ENCODE peak calls at places on chromosomes 5 and 9, in ten cellular contexts. C is lower lobe of right lung, U is uterus, K is HCT116, Q is tibial artery, G is Peyer's patch, R is GM12878, L is osteoblast, X is heart left ventricle, V is IMR-90. W is an unnamed sample.

GRCh38 chr5:151686673-151687378 is at the start of gene SPARC:
- DNase-seq in L (peak), R (no peak), X (peak), G (peak), K (no peak), C (peak), Q (peak), V (peak), U (peak), W (no peak)

GRCh38 chr5:140114341-140115185 is 654 bp downstream of the PURA start:
- DNase-seq in C (peak), R (no peak), L (peak), V (peak), K (no peak), U (peak), X (peak), G (peak), Q (peak), W (peak)

GRCh38 chr5:109987355-109987754 is 297.6 kb downstream of the MAN2A1 start:
- DNase-seq in C (no peak), X (no peak), Q (no peak), V (no peak), K (no peak), U (no peak), G (no peak), R (no peak), L (no peak), W (no peak)

GRCh38 chr5:172454355-172455086 is at the start of gene SH3PXD2B:
- DNase-seq in U (peak), R (no peak), L (peak), V (no peak), Q (peak), C (peak), X (peak), K (no peak), G (no peak), W (peak)

GRCh38 chr5:115267617-115268016 is 4.9 kb upstream of the PGGT1B start:
- DNase-seq in K (no peak), G (no peak), C (no peak), V (peak), Q (no peak), L (no peak), R (no peak), U (no peak), X (no peak), W (no peak)

GRCh38 chr9:126723807-126724172 is 81.0 kb upstream of the ZBTB43 start:
- DNase-seq in X (no peak), V (no peak), L (no peak), G (no peak), C (no peak), K (no peak), U (no peak), Q (no peak), R (no peak), W (no peak)

GRCh38 chr9:100213730-100214477 is 114.9 kb downstream of the INVS start:
- DNase-seq in V (peak), R (no peak), U (no peak), G (no peak), X (no peak), L (peak), C (no peak), Q (no peak), K (no peak), W (no peak)

GRCh38 chr9:134408389-134408788 is 82.1 kb downstream of the RXRA start:
- DNase-seq in R (no peak), L (no peak), U (no peak), K (no peak), X (peak), V (no peak), Q (no peak), C (no peak), G (no peak), W (no peak)

GRCh38 chr5:112935675-112936074 is 13.6 kb upstream of the REEP5 start:
- DNase-seq in L (no peak), X (no peak), U (no peak), V (peak), C (no peak), Q (no peak), K (no peak), R (no peak), G (no peak), W (no peak)

GRCh38 chr5:150503977-150504620 is 3.8 kb upstream of the NDST1 start:
- DNase-seq in K (no peak), L (peak), G (no peak), V (no peak), X (peak), C (peak), U (no peak), Q (no peak), R (no peak), W (no peak)

GRCh38 chr9:111110805-111111204 is 72.5 kb upstream of the LPAR1 start:
- DNase-seq in R (no peak), G (no peak), K (no peak), Q (no peak), X (no peak), C (no peak), L (no peak), V (no peak), U (no peak), W (no peak)

GRCh38 chr9:131254107-131254491 is 22.2 kb downstream of the FAM78A start:
- DNase-seq in L (peak), Q (peak), R (no peak), X (peak), C (peak), V (no peak), U (no peak), K (no peak), G (peak), W (no peak)

GRCh38 chr5:16933337-16933736 is 2.8 kb downstream of the MYO10 start:
- DNase-seq in G (no peak), V (no peak), L (peak), Q (no peak), R (no peak), C (no peak), K (no peak), X (no peak), U (no peak), W (no peak)

GRCh38 chr5:32278403-32278802 is 34.3 kb downstream of the MTMR12 start:
- DNase-seq in V (peak), K (no peak), R (no peak), C (no peak), U (no peak), X (no peak), L (peak), Q (no peak), G (no peak), W (no peak)

GRCh38 chr9:83274787-83275186 is 211.8 kb upstream of the RASEF start:
- DNase-seq in R (no peak), X (no peak), K (no peak), Q (no peak), C (no peak), G (no peak), V (no peak), U (no peak), L (no peak), W (no peak)

GRCh38 chr5:98663521-98663920 is 109.9 kb upstream of the RGMB start:
- DNase-seq in R (no peak), K (no peak), V (no peak), U (no peak), C (no peak), G (no peak), L (no peak), Q (no peak), X (no peak), W (no peak)

GRCh38 chr5:110104728-110105127 is 415.0 kb downstream of the MAN2A1 start:
- DNase-seq in R (no peak), G (no peak), V (no peak), U (no peak), X (no peak), C (no peak), L (no peak), K (no peak), Q (no peak), W (no peak)

GRCh38 chr9:21933281-21933680 is 60.9 kb downstream of the CDKN2A start:
- DNase-seq in Q (no peak), C (no peak), K (peak), U (no peak), G (no peak), R (no peak), V (no peak), X (no peak), L (no peak), W (no peak)

GRCh38 chr5:53360811-53361210 is 119.6 kb upstream of the FST start:
- DNase-seq in X (no peak), K (peak), R (no peak), Q (no peak), U (no peak), G (no peak), V (peak), C (no peak), L (no peak), W (no peak)

GRCh38 chr5:180640301-180640764 is 9.1 kb downstream of the FLT4 start:
- DNase-seq in L (peak), Q (no peak), G (no peak), C (no peak), K (no peak), U (peak), X (no peak), V (no peak), R (no peak), W (no peak)

GRCh38 chr9:35962126-35962906 is 4.4 kb upstream of the OR2S2 start:
- DNase-seq in V (peak), X (peak), G (no peak), C (no peak), K (no peak), Q (no peak), R (no peak), U (no peak), L (peak), W (no peak)

GRCh38 chr5:166370928-166371690 is 1920.3 kb upstream of the WWC1 start:
- DNase-seq in X (no peak), G (no peak), R (no peak), Q (no peak), K (no peak), V (no peak), U (no peak), L (no peak), C (no peak), W (no peak)

DNA sequence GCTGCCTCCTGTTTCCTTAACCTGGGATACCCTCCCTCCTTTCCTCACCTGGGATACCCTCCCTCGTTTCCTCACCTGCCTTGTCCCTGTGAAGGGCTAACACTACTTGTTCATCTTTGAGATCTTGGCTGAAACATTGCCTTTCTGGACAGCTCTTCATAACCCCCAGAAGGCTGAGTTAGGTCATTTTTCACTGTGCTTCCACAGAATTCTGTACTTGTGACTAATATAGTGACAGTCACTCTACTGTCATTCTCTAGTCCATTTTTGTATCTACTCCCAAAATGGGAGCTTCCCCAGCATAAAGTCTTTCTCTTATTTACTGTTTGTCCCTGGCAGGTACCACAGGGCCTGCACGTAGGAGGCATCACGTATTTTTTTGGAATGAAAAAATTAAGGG is 21.5 kb upstream of the DAB2 start:
- DNase-seq in U (no peak), V (no peak), X (no peak), R (no peak), Q (no peak), C (no peak), G (no peak), L (no peak), K (no peak), W (no peak)
- H3K4me3 ChIP-seq in U (no peak), V (no peak), X (no peak), R (no peak), Q (no peak), C (no peak), G (no peak), L (no peak), K (no peak), W (no peak)

GRCh38 chr9:124298646-124299235 is 41.0 kb downstream of the NEK6 start:
- DNase-seq in G (no peak), R (no peak), L (peak), U (no peak), X (no peak), V (no peak), K (no peak), C (no peak), Q (no peak), W (no peak)
- H3K27ac ChIP-seq in G (no peak), R (no peak), L (peak), U (no peak), X (no peak), V (peak), K (no peak), C (peak), Q (no peak), W (no peak)

GRCh38 chr9:136087741-136088480 is 7.2 kb downstream of the NACC2 start:
- DNase-seq in L (peak), X (peak), U (no peak), V (no peak), Q (no peak), C (peak), G (no peak), R (no peak), K (no peak), W (no peak)

GRCh38 chr9:136086213-136086881 is 8.7 kb downstream of the NACC2 start:
- DNase-seq in K (no peak), V (no peak), L (peak), G (no peak), X (no peak), Q (no peak), R (no peak), U (no peak), C (peak), W (no peak)

GRCh38 chr9:136088481-136088938 is 6.6 kb downstream of the NACC2 start:
- DNase-seq in R (no peak), X (peak), V (no peak), G (no peak), L (peak), U (no peak), C (peak), K (no peak), Q (no peak), W (no peak)

GRCh38 chr9:136085815-136086212 is 9.3 kb downstream of the NACC2 start:
- DNase-seq in X (peak), Q (peak), K (no peak), G (no peak), C (peak), L (no peak), R (no peak), V (no peak), U (no peak), W (no peak)

GRCh38 chr9:136086951-136087740 is 7.9 kb downstream of the NACC2 start:
- DNase-seq in L (peak), X (peak), C (no peak), V (no peak), G (no peak), K (no peak), R (no peak), Q (no peak), U (no peak), W (no peak)
- H3K4me3 ChIP-seq in L (no peak), X (no peak), C (no peak), V (no peak), G (no peak), K (no peak), R (no peak), Q (peak), U (no peak), W (no peak)

GRCh38 chr5:36836831-36837230 is 39.7 kb upstream of the NIPBL start:
- DNase-seq in Q (no peak), L (no peak), G (no peak), K (no peak), V (no peak), X (no peak), R (no peak), U (no peak), C (no peak), W (no peak)

GRCh38 chr5:36842087-36842486 is 34.5 kb upstream of the NIPBL start:
- DNase-seq in V (no peak), X (no peak), G (no peak), K (no peak), C (no peak), L (no peak), R (no peak), Q (no peak), U (no peak), W (no peak)

GRCh38 chr5:36841657-36842056 is 34.9 kb upstream of the NIPBL start:
- DNase-seq in R (no peak), C (no peak), L (no peak), V (no peak), K (no peak), G (no peak), X (no peak), U (no peak), Q (no peak), W (no peak)

GRCh38 chr5:36839479-36839878 is 37.1 kb upstream of the NIPBL start:
- DNase-seq in Q (no peak), G (no peak), K (no peak), X (no peak), U (no peak), L (no peak), C (no peak), R (no peak), V (no peak), W (no peak)

GRCh38 chr5:36840077-36840476 is 36.5 kb upstream of the NIPBL start:
- DNase-seq in C (no peak), R (no peak), Q (no peak), G (no peak), K (no peak), U (no peak), V (no peak), X (no peak), L (no peak), W (no peak)
- H3K27ac ChIP-seq in C (no peak), R (no peak), Q (no peak), G (no peak), K (no peak), U (no peak), V (no peak), X (no peak), L (no peak), W (no peak)

GRCh38 chr9:132976571-132976970 is 1.9 kb upstream of the GFI1B start:
- DNase-seq in U (no peak), L (no peak), R (no peak), X (no peak), G (no peak), Q (no peak), K (no peak), V (no peak), C (no peak), W (no peak)

GRCh38 chr9:132973713-132974112 is 4.8 kb upstream of the GFI1B start:
- DNase-seq in V (peak), G (no peak), R (no peak), K (peak), X (no peak), C (no peak), L (peak), Q (no peak), U (no peak), W (no peak)

GRCh38 chr9:132978451-132979087 is at the start of gene GFI1B:
- DNase-seq in C (no peak), Q (no peak), V (no peak), R (no peak), X (no peak), G (no peak), K (no peak), L (no peak), U (no peak), W (no peak)

GRCh38 chr9:132982508-132982907 is 4.0 kb downstream of the GFI1B start:
- DNase-seq in L (peak), Q (no peak), U (no peak), X (no peak), K (no peak), C (no peak), R (no peak), G (no peak), V (no peak), W (no peak)

DNA sequence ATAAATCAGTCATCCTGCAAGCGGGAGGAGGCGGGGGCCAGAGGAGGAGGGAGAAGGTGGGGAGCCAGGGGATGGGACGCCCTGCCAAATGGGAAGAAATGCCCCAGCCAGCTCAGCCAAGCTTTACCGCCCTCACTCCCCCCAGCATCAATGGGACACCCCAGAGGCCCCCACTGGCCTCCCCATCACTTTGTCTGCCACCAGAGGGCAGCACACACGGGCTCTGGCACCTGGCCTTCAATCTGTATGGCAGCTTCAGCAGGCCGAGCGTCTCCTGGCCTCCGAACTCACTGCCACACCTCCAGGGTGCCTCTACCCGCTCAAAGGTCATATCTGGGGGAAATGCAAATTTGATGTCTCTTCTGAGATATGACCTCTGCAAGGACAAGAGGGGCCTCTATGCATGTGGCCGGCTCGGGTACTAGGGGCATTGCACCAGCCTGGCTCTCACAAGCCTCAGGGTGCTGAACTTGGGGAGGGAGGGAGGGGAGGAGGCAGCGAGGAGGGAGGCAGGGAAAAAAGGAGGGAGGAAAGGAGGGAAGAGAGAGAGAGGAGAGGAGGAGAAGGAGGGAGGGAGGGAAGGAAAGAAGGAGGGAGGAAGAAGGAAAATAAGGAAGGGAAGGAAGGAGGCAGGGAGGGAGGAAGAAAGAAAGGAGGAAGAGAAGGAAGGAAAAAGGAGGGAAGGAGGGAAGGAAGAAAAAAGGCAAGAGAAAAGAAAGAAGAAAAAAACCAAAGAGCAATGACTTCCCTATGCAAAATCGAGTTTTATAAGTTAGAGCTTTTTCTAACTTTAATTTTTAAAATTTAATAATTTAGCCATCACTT is 656 bp upstream of the GFI1B start:
- DNase-seq in Q (peak), R (no peak), C (peak), V (peak), G (peak), U (peak), K (peak), X (peak), L (peak), W (peak)
- H3K4me3 ChIP-seq in Q (no peak), R (no peak), C (no peak), V (no peak), G (no peak), U (no peak), K (no peak), X (no peak), L (no peak), W (no peak)

DNA sequence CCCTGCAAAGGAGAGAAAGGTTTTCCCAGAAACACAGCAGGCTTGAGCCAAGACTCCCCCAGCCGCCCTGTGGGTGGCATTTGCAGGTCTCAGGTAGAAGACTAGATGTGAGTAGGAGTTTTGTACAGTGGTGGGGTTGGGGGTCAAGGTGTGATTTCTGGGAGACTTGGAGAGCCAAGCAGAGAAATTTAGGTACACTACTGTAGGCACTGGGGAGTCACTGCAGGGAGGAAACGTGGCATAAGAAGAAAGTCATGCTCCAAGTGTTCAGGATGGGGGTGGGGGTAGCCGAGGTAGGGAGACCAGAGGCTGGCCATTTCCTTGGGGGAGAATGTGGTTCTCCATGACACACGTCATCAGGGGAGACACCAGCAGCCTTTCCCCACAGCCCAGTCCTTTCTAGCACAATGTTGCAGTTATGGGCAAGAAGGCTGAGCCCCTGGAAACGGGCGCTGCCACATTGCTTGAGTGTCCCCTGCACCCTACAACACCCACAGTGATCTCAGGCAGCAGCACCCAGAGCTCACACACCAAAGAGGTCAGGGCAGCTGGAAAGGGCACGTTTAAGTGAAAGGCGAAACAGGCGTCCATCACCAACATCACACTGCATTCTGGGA is 210.5 kb downstream of the FSTL4 start:
- DNase-seq in C (no peak), U (no peak), X (no peak), V (no peak), G (no peak), R (no peak), Q (no peak), K (no peak), L (no peak), W (no peak)
- H3K27ac ChIP-seq in C (no peak), U (no peak), X (no peak), V (no peak), G (no peak), R (no peak), Q (no peak), K (no peak), L (no peak), W (no peak)

DNA sequence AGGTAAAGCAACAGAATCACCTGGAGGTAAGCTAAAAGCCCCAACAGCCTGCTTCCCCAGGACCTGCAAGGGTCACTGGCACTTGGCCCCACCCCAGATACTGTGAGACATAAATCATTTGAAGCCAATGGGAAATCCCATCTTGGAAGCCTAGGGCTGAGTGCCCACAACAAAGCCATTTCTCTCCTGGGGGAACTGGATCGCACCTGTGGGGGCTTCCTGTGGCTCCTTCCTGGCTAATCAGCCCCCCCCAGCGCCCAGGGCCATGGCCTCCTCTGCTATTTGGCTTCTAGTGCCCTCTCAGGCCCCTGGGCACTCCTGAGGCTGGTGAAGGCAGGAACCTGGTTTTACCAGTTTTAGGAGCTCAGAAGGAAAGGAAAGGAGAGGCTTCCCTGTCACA is 1.4 kb downstream of the KCNMB1 start:
- DNase-seq in L (no peak), K (no peak), X (no peak), R (no peak), C (no peak), Q (no peak), G (no peak), V (no peak), U (peak), W (no peak)
- H3K4me3 ChIP-seq in L (no peak), K (no peak), X (no peak), R (peak), C (no peak), Q (peak), G (no peak), V (no peak), U (peak), W (no peak)

W was measured in CD4-positive, alpha-beta memory T cell.